ENCODE peak calls at places on chromosomes 16 and 17, in four cellular contexts. K is cardiac fibroblast, X is choroid plexus epithelial cell, E is fibroblast of the aortic adventitia. M is an unnamed sample.

GRCh38 chr16:68668266-68668665 is 23.2 kb downstream of the CDH3 start:
- DNase-seq in E (no peak), K (no peak), X (no peak), M (no peak)

GRCh38 chr16:4733747-4734062 is 366 bp downstream of the ANKS3 start:
- DNase-seq in E (no peak), X (no peak), K (no peak), M (no peak)

GRCh38 chr17:61135782-61136181 is 263.9 kb upstream of the TBX2 start:
- DNase-seq in E (no peak), X (no peak), K (no peak), M (no peak)

GRCh38 chr17:33202011-33202410 is 91.1 kb downstream of the ASIC2 start:
- DNase-seq in K (no peak), E (no peak), X (no peak), M (no peak)

GRCh38 chr17:81238490-81238814 is 403 bp downstream of the TEPSIN start:
- DNase-seq in X (no peak), E (no peak), K (no peak), M (no peak)

GRCh38 chr16:73082608-73083007 is 34.7 kb upstream of the ZFHX3 start:
- DNase-seq in X (peak), E (peak), K (peak), M (peak)

GRCh38 chr16:58031016-58031800 is 5.7 kb downstream of the MMP15 start:
- DNase-seq in X (no peak), K (no peak), E (no peak), M (no peak)

GRCh38 chr17:44074231-44074910 is 3.8 kb downstream of the G6PC3 start:
- DNase-seq in K (no peak), X (no peak), E (no peak), M (no peak)

GRCh38 chr17:67433248-67433924 is 56.3 kb downstream of the PITPNC1 start:
- DNase-seq in E (no peak), X (no peak), K (no peak), M (no peak)

GRCh38 chr16:49652441-49653175 is 203.3 kb downstream of the ZNF423 start:
- DNase-seq in X (peak), E (peak), K (peak), M (peak)

GRCh38 chr16:84329849-84330684 is 35.4 kb downstream of the WFDC1 start:
- DNase-seq in X (no peak), K (no peak), E (no peak), M (no peak)

GRCh38 chr16:57635266-57636097 is 7.1 kb downstream of the ADGRG1 start:
- DNase-seq in X (no peak), K (no peak), E (no peak), M (no peak)

GRCh38 chr17:12789976-12790805 is 893 bp downstream of the ARHGAP44 start:
- DNase-seq in K (no peak), E (no peak), X (no peak), M (no peak)

GRCh38 chr16:86090461-86091170 is 191.7 kb downstream of the IRF8 start:
- DNase-seq in E (no peak), X (no peak), K (no peak), M (no peak)

GRCh38 chr16:84829168-84829965 is 9.6 kb downstream of the CRISPLD2 start:
- DNase-seq in X (peak), K (peak), E (peak), M (peak)

GRCh38 chr17:36920032-36921000 is 17.0 kb upstream of the LHX1 start:
- DNase-seq in E (peak), X (peak), K (peak), M (no peak)

GRCh38 chr16:28992496-28992895 is 7.6 kb downstream of the LAT start:
- DNase-seq in X (no peak), E (no peak), K (no peak), M (no peak)

GRCh38 chr16:85136213-85136704 is 24.0 kb upstream of the CIBAR2 start:
- DNase-seq in X (peak), K (peak), E (no peak), M (no peak)

GRCh38 chr17:57624390-57624789 is 120.7 kb downstream of the CCDC182 start:
- DNase-seq in K (no peak), E (no peak), X (no peak), M (no peak)

GRCh38 chr17:80104321-80104955 is 3.1 kb downstream of the GAA start:
- DNase-seq in E (peak), K (peak), X (peak), M (peak)

GRCh38 chr17:80791758-80792284 is 199.8 kb upstream of the CHMP6 start:
- DNase-seq in K (peak), X (peak), E (peak), M (peak)

GRCh38 chr17:78951967-78952551 is 26.9 kb upstream of the TIMP2 start:
- DNase-seq in E (peak), X (peak), K (peak), M (peak)

GRCh38 chr16:15610369-15610871 is 32.5 kb downstream of the MARF1 start:
- DNase-seq in E (peak), K (peak), X (peak), M (no peak)

GRCh38 chr17:83065660-83066542 is 13.5 kb upstream of the METRNL start:
- DNase-seq in E (no peak), X (no peak), K (no peak), M (no peak)

GRCh38 chr16:30418350-30419181 is 11.2 kb downstream of the ZNF771 start:
- DNase-seq in K (no peak), X (no peak), E (no peak), M (no peak)

GRCh38 chr17:76000755-76001521 is at the start of gene CDK3:
- DNase-seq in K (no peak), E (no peak), X (no peak), M (no peak)

GRCh38 chr17:80002242-80002641 is 33.4 kb downstream of the TBC1D16 start:
- DNase-seq in E (no peak), K (no peak), X (no peak), M (no peak)

GRCh38 chr17:31216053-31216751 is 80.8 kb downstream of the OMG start:
- DNase-seq in X (peak), E (peak), K (peak), M (peak)

GRCh38 chr16:4200000-4200780 is 41.7 kb downstream of the SRL start:
- DNase-seq in K (peak), X (peak), E (peak), M (peak)

GRCh38 chr17:75633484-75634375 is 496 bp downstream of the SMIM5 start:
- DNase-seq in K (peak), X (peak), E (peak), M (peak)

GRCh38 chr16:1237990-1238389 is 2.5 kb upstream of the TPSAB1 start:
- DNase-seq in E (no peak), K (no peak), X (no peak), M (no peak)

GRCh38 chr16:30006659-30007377 is 4.0 kb downstream of the DOC2A start:
- DNase-seq in X (no peak), K (no peak), E (no peak), M (no peak)

GRCh38 chr17:5035356-5035755 is at the start of gene SLC52A1:
- DNase-seq in E (no peak), K (no peak), X (no peak), M (no peak)

GRCh38 chr17:5034063-5034462 is 1.2 kb downstream of the SLC52A1 start:
- DNase-seq in E (no peak), X (no peak), K (no peak), M (no peak)

GRCh38 chr17:5032865-5033264 is 2.4 kb downstream of the SLC52A1 start:
- DNase-seq in K (no peak), E (no peak), X (no peak), M (no peak)

GRCh38 chr17:5034651-5035050 is 575 bp downstream of the SLC52A1 start:
- DNase-seq in X (no peak), K (no peak), E (no peak), M (no peak)

GRCh38 chr17:5033352-5034015 is 1.7 kb downstream of the SLC52A1 start:
- DNase-seq in E (no peak), K (no peak), X (no peak), M (no peak)
- TF ChIP-seq CTCF in E (no peak), K (no peak), X (no peak), M (no peak)

DNA sequence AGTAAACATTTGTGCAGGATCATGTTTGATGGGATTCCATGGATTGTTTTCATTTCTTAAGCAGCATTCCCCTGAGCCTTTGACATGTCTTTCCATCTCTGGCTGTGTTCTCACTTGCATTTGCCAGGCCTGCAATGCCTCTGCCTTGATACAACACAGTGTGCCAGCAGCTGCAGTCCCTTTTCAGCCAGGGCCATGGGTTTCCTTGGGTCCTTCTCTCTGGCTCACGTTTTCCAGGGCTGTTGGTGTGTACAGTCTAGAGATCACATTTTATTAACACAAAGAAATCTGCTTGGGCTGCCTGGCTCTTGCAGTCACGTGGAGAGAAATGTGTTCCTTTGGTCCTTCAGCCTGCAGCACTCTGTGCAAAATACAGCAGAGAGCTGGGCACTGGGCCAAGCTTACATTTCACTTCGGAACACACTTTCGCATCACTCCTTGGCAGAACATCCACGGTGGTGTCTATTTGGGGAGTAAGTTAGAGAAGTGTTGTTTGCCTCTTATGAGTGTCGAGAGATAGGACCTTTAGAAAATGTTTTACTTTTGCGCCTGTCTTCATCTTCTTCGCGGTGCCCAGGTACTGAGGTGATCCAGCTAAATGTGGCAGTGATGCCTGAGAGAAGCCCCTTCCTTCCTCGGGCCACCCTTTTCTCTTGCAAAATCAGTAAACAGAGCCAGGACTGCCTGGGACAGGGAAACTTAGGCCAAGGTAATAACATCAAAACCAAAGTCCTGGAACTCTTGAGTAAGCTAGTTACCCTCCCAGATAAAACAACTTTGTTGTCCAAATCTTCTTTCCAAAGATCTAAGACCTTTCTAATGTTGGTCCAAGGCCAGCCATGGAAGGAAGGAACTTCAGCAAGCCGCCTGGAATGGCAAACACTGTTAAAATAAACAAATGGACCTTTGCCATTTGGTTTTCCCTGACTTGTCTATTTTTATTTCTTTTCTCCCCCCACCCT is 20.9 kb downstream of the HLF start:
- DNase-seq in K (peak), E (peak), X (peak), M (peak)
- H3K4me3 ChIP-seq in K (no peak), E (no peak), X (no peak), M (no peak)

DNA sequence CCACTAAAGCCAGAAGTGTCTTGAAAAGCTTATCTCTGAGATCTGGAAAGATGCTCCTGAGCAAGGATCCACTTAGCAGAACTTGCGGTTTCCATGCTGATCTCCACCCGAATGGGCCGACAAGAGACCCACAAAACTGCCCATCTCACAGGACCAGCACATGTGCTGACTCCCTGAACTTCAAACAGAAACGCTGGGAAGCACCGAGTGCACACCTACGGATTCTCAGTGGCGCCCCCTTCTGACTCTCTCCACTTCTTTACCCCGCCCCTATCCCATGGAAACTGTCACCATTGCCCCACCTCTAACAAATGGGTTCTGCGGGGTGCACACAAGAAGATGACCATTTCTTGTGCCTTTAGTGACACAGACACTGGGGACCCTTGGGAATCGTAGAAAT is 21.4 kb downstream of the CDRT4 start:
- DNase-seq in K (no peak), X (no peak), E (no peak), M (no peak)
- TF ChIP-seq CTCF in K (no peak), X (peak), E (no peak), M (no peak)

GRCh38 chr16:88387177-88387576 is 4.4 kb downstream of the ZNF469 start:
- DNase-seq in K (no peak), E (peak), X (no peak), M (no peak)
- H3K4me3 ChIP-seq in K (no peak), E (no peak), X (no peak), M (no peak)

GRCh38 chr16:9695152-9695551 is 487.1 kb downstream of the GRIN2A start:
- DNase-seq in E (no peak), K (no peak), X (no peak), M (no peak)
- TF ChIP-seq CTCF in E (peak), K (no peak), X (no peak), M (no peak)

M was measured in fibroblast of pulmonary artery.